ENCODE peak calls at places on chromosome 21, in eight cellular contexts. B is fibroblast of the aortic adventitia, Z is adrenal gland, P is endothelial cell, E is psoas muscle, U is bronchial epithelial cell, Q is mucosa of descending colon, T is HCT116. F is an unnamed sample.

GRCh38 chr21:20942523-20942922 is 55.7 kb upstream of the NCAM2 start:
- DNase-seq in Z (no peak), Q (no peak), E (no peak), B (no peak), U (no peak), P (no peak), T (no peak), F (no peak)

GRCh38 chr21:29145354-29145782 is 14.9 kb downstream of the MAP3K7CL start:
- DNase-seq in B (peak; percentile 93), T (no peak), Q (no peak), E (no peak), U (peak; percentile 98), Z (peak; percentile 50), P (no peak), F (peak; percentile 77)

GRCh38 chr21:41489329-41489728 is 18.6 kb downstream of the TMPRSS2 start:
- DNase-seq in T (no peak), Q (no peak), Z (no peak), B (no peak), P (no peak), U (no peak), E (no peak), F (no peak)

GRCh38 chr21:39659070-39659815 is 46.5 kb downstream of the B3GALT5 start:
- DNase-seq in U (no peak), E (no peak), P (no peak), Z (no peak), B (no peak), Q (no peak), T (no peak), F (no peak)

GRCh38 chr21:41032536-41032935 is 135.4 kb upstream of the BACE2 start:
- DNase-seq in B (no peak), U (peak; percentile 43), E (no peak), Z (no peak), Q (no peak), T (no peak), P (no peak), F (peak; percentile 37)

GRCh38 chr21:31354604-31355443 is 10.8 kb upstream of the TIAM1 start:
- DNase-seq in Q (no peak), P (no peak), U (peak; percentile 98), T (peak; percentile 98), Z (peak; percentile 74), B (peak; percentile 79), E (peak; percentile 17), F (no peak)

GRCh38 chr21:26368591-26368990 is 198.0 kb upstream of the APP start:
- DNase-seq in U (no peak), Q (no peak), T (no peak), P (no peak), E (no peak), B (no peak), Z (no peak), F (no peak)

GRCh38 chr21:31553461-31553860 is 106.0 kb upstream of the SOD1 start:
- DNase-seq in T (no peak), Q (no peak), Z (no peak), P (no peak), U (no peak), B (no peak), E (no peak), F (no peak)

GRCh38 chr21:16192900-16193299 is 463.1 kb downstream of the USP25 start:
- DNase-seq in Q (no peak), B (peak; percentile 53), Z (peak; percentile 39), U (peak; percentile 95), T (no peak), E (no peak), P (no peak), F (no peak)

GRCh38 chr21:31987696-31988095 is 114.9 kb downstream of the HUNK start:
- DNase-seq in Q (peak; percentile 66), E (peak; percentile 39), T (no peak), P (no peak), U (no peak), Z (no peak), B (no peak), F (no peak)

GRCh38 chr21:40753756-40754155 is 93.2 kb downstream of the DSCAM start:
- DNase-seq in Q (no peak), B (no peak), E (no peak), U (no peak), T (no peak), Z (no peak), P (no peak), F (no peak)

GRCh38 chr21:39915881-39916280 is 48.6 kb downstream of the PCP4 start:
- DNase-seq in T (no peak), U (no peak), B (no peak), Q (no peak), P (no peak), Z (no peak), E (no peak), F (no peak)

GRCh38 chr21:46153259-46154154 is 1.9 kb downstream of the FTCD start:
- DNase-seq in B (peak; percentile 54), U (no peak), E (peak; percentile 63), Z (peak; percentile 54), P (peak; percentile 79), Q (peak; percentile 47), T (no peak), F (no peak)

GRCh38 chr21:39869141-39869818 is 2.0 kb downstream of the PCP4 start:
- DNase-seq in Z (peak; percentile 24), Q (no peak), B (no peak), P (no peak), U (no peak), T (no peak), E (no peak), F (no peak)

DNA sequence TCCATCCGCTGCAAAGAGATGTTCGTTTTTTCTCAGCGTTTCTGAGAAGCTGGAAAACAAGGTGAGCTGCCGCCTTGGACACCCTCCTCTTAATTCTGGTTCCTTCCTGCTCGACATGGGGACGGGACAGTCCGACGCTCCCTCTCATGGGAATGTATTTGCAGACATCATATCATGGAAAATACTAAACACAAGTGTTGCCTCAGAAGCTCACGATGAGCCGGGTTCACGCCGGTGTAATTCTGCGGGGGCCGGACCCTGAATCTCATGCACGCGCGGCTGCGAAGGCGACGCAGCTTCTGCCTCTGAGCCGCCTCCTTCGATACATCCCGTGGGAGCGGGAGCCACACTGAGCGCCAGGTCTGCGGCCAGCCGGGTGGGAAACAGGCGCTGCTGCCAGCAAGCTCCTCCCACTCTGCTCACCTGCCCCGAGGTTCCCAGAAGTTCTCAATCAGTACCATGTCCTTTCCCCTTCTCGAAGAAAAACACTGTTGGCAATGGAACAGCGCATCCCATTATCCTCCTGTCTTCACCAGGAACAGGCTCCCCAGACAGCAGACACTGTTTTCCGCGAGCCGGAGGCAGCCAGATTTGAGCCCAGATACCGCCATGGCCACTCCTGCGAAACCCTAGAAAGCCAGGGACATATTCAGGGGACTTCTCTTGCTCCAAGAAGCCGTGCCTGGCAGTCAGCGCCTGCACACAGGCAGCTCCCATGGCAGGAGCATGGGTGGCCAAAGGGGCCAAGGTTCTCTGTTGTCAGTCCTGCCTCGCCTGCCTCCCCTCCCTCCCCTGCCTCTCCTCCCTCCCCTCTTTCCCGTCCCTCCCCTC is 98.0 kb downstream of the WDR4 start:
- DNase-seq in Q (no peak), B (no peak), T (no peak), U (peak; percentile 44), P (peak; percentile 47), E (no peak), Z (no peak), F (no peak)
- TF ChIP-seq CTCF in Q (no peak), B (no peak), T (no peak), U (peak; percentile 20), P (no peak), E (no peak), Z (no peak), F (no peak)

DNA sequence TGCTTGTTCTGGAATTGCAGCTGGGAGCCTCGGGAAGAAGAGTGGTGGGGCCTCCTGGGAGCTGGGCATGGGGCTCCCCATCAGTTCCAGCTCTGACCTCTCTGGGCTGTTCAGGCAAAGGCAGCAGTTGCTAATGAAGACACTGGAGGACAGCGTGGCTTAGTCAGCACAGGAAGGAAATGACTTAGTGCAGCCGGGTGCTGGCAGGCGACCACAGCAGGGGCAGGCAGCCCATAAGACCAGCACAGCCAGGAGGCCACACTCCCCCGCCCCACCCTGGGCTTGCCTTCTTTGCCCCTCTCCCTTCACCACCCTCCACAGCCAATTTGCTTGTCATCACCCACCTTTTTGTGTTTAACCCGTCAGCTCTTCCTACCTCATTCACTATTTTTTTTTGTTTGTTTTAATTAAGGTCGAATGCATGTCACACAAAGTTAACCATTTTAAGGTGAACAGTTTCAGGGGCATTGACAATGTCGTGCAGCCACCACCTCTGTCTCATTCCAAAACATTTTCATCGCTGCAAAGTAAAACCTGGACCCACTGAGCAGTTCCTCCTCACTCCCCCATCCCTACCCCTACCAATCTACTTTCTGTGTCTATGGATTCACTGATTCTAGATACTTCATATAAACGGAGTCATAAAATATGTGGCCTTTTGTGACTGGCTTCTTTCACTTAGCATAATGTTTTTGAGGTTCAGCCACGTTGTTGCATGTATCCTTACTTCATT is 10.9 kb downstream of the OLIG2 start:
- DNase-seq in U (peak; percentile 44), B (peak; percentile 58), E (no peak), P (no peak), T (no peak), Z (no peak), Q (no peak), F (no peak)
- TF ChIP-seq CTCF in U (no peak), B (no peak), E (no peak), P (no peak), T (no peak), Z (no peak), Q (no peak), F (no peak)

GRCh38 chr21:36388835-36389234 is 3.6 kb downstream of the CHAF1B start:
- DNase-seq in Q (no peak), T (no peak), E (no peak), U (peak; percentile 50), P (no peak), B (peak; percentile 28), Z (no peak), F (no peak)
- TF ChIP-seq CTCF in Q (no peak), T (no peak), E (peak; percentile 22), U (peak; percentile 37), P (no peak), B (no peak), Z (no peak), F (peak; percentile 2)

GRCh38 chr21:36415375-36415774 is 30.2 kb downstream of the CHAF1B start:
- DNase-seq in E (no peak), B (no peak), T (no peak), U (no peak), Z (no peak), P (no peak), Q (no peak), F (no peak)
- TF ChIP-seq CTCF in E (no peak), B (no peak), T (no peak), U (no peak), Z (no peak), P (no peak), Q (no peak), F (no peak)

GRCh38 chr21:38341546-38342012 is 84.8 kb downstream of the KCNJ15 start:
- DNase-seq in Q (no peak), Z (no peak), B (peak; percentile 71), U (no peak), T (no peak), E (peak; percentile 22), P (no peak), F (no peak)
- TF ChIP-seq CTCF in Q (no peak), Z (no peak), B (peak; percentile 12), U (no peak), T (no peak), E (no peak), P (no peak), F (no peak)